ENCODE peak calls at places on chromosome 6, in four cellular contexts. U is neural progenitor cell, O is IMR-90, I is aorta. G is an unnamed sample.

GRCh38 chr6:5243069-5243468 is 17.7 kb downstream of the LYRM4 start:
- DNase-seq in I (no peak), U (no peak), O (no peak), G (no peak)

GRCh38 chr6:154292855-154293519 is 63.6 kb downstream of the IPCEF1 start:
- DNase-seq in U (no peak), I (no peak), O (peak; percentile 92), G (no peak)

GRCh38 chr6:72620866-72621242 is 1.0 kb upstream of the KCNQ5 start:
- DNase-seq in U (peak; percentile 3), I (peak; percentile 76), O (no peak), G (peak; percentile 47)

GRCh38 chr6:68625998-68626397 is 9.1 kb upstream of the ADGRB3 start:
- DNase-seq in O (no peak), U (no peak), I (no peak), G (no peak)

GRCh38 chr6:85464722-85465150 is 14.9 kb downstream of the NT5E start:
- DNase-seq in U (no peak), I (peak; percentile 82), O (peak; percentile 98), G (no peak)

GRCh38 chr6:149015224-149015876 is 268.5 kb downstream of the UST start:
- DNase-seq in U (no peak), I (no peak), O (peak; percentile 80), G (no peak)

GRCh38 chr6:108118791-108119211 is 44.3 kb upstream of the OSTM1 start:
- DNase-seq in U (peak; percentile 64), I (no peak), O (no peak), G (no peak)

GRCh38 chr6:7542878-7543394 is 1.5 kb downstream of the DSP start:
- DNase-seq in I (no peak), U (peak; percentile 88), O (peak; percentile 41), G (peak; percentile 53)

GRCh38 chr6:17705428-17705777 is 1.3 kb downstream of the NUP153 start:
- DNase-seq in U (no peak), O (peak; percentile 75), I (no peak), G (no peak)

GRCh38 chr6:1596088-1596852 is 13.4 kb upstream of the FOXC1 start:
- DNase-seq in I (peak; percentile 88), O (peak; percentile 45), U (peak; percentile 80), G (peak; percentile 56)

GRCh38 chr6:119628691-119629621 is 279.4 kb upstream of the MAN1A1 start:
- DNase-seq in O (no peak), U (no peak), I (no peak), G (no peak)

GRCh38 chr6:78483141-78483540 is 384.2 kb upstream of the IRAK1BP1 start:
- DNase-seq in U (no peak), O (no peak), I (no peak), G (no peak)

GRCh38 chr6:75306074-75306473 is 21.5 kb upstream of the TMEM30A start:
- DNase-seq in O (peak; percentile 62), I (no peak), U (no peak), G (no peak)

GRCh38 chr6:113184291-113184690 is 672.9 kb upstream of the MARCKS start:
- DNase-seq in I (no peak), O (peak; percentile 94), U (no peak), G (no peak)

GRCh38 chr6:24903681-24904080 is 32.1 kb downstream of the RIPOR2 start:
- DNase-seq in U (no peak), O (no peak), I (no peak), G (no peak)

GRCh38 chr6:155224031-155224451 is 39.8 kb upstream of the CLDN20 start:
- DNase-seq in U (no peak), I (no peak), O (peak; percentile 95), G (no peak)

GRCh38 chr6:157393667-157394329 is 12.8 kb downstream of the ZDHHC14 start:
- DNase-seq in I (no peak), U (no peak), O (no peak), G (no peak)

GRCh38 chr6:36491378-36491965 is 48.7 kb downstream of the KCTD20 start:
- DNase-seq in I (no peak), U (no peak), O (peak; percentile 31), G (no peak)

GRCh38 chr6:134936927-134937326 is 13.0 kb downstream of the ALDH8A1 start:
- DNase-seq in I (no peak), U (no peak), O (peak; percentile 82), G (no peak)

GRCh38 chr6:41191569-41191968 is 9.4 kb downstream of the TREML2 start:
- DNase-seq in O (no peak), U (peak; percentile 63), I (no peak), G (no peak)

GRCh38 chr6:112983741-112984221 is 636.7 kb downstream of the RFPL4B start:
- DNase-seq in I (no peak), U (no peak), O (peak; percentile 31), G (no peak)

GRCh38 chr6:8026800-8027199 is 37.4 kb downstream of the BLOC1S5 start:
- DNase-seq in O (no peak), U (no peak), I (no peak), G (no peak)

GRCh38 chr6:25415274-25415673 is 136.1 kb downstream of the CARMIL1 start:
- DNase-seq in O (no peak), I (no peak), U (no peak), G (no peak)

GRCh38 chr6:137715589-137716045 is 151.4 kb upstream of the TNFAIP3 start:
- DNase-seq in U (no peak), O (peak; percentile 63), I (no peak), G (no peak)

GRCh38 chr6:165889636-165890403 is 226.8 kb upstream of the PDE10A start:
- DNase-seq in I (no peak), O (peak; percentile 68), U (peak; percentile 72), G (no peak)

GRCh38 chr6:13526718-13527668 is 39.6 kb upstream of the GFOD1 start:
- DNase-seq in I (no peak), U (no peak), O (no peak), G (peak; percentile 44)

GRCh38 chr6:53294095-53294494 is 54.7 kb downstream of the ELOVL5 start:
- DNase-seq in U (peak; percentile 64), I (no peak), O (no peak), G (no peak)

GRCh38 chr6:88641178-88641903 is 322.1 kb downstream of the RNGTT start:
- DNase-seq in U (no peak), I (no peak), O (peak; percentile 13), G (no peak)
- H3K4me3 ChIP-seq in U (no peak overlapping the region), I (no peak overlapping the region), O (no peak overlapping the region), G (no peak overlapping the region)

DNA sequence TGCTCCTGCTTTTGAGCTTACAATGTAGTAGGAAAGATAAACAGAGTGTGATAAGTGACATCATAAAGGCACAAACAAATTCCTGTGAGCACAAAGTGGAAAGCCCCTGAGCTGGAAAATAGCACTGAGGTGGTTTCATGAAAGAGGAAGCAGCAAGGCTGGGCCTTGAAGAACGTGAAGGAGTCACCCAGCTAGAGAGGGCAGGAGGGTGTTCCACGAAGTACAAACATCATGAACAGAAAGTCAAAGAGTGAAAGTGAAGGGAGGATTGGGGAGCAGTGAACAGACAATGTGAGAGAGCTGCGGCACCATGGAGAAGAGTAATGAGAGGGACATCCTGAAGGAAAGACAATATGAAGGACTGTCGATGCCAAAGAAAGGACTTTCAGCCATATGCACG is 543.6 kb downstream of the CD83 start:
- DNase-seq in I (no peak), U (no peak), O (peak; percentile 89), G (no peak)
- H3K4me1 ChIP-seq in I (no peaks in the 10 kb centered on the region), U (peaks cover 34% of the 10 kb centered on the region), O (peaks cover 20% of the 10 kb centered on the region), G (no peaks in the 10 kb centered on the region)

GRCh38 chr6:35034411-35035171 is 106.5 kb downstream of the TCP11 start:
- DNase-seq in O (no peak), U (no peak), I (peak; percentile 85), G (peak; percentile 70)

GRCh38 chr6:35036828-35037095 is 104.4 kb downstream of the TCP11 start:
- DNase-seq in O (no peak), U (no peak), I (no peak), G (no peak)

GRCh38 chr6:35035481-35036030 is 105.6 kb downstream of the TCP11 start:
- DNase-seq in I (no peak), O (no peak), U (no peak), G (no peak)

GRCh38 chr6:35037289-35038038 is 103.7 kb downstream of the TCP11 start:
- DNase-seq in I (no peak), O (no peak), U (peak; percentile 31), G (no peak)

GRCh38 chr6:35036059-35036827 is 104.9 kb downstream of the TCP11 start:
- DNase-seq in U (no peak), I (no peak), O (no peak), G (no peak)
- H3K27ac ChIP-seq in U (no peak overlapping the region), I (peak overlapping the region; percentile 84), O (no peak overlapping the region), G (peak overlapping the region; percentile 68)

GRCh38 chr6:27593861-27594260 is 121.0 kb upstream of the ZNF184 start:
- DNase-seq in U (peak; percentile 76), I (no peak), O (no peak), G (no peak)
- H3K4me3 ChIP-seq in U (peak overlapping the region; percentile 74), I (no peak overlapping the region), O (no peak overlapping the region), G (no peak overlapping the region)

GRCh38 chr6:33318426-33319073 is 1.0 kb upstream of the ZBTB22 start:
- DNase-seq in U (no peak), O (no peak), I (no peak), G (no peak)
- H3K4me1 ChIP-seq in U (peaks cover 28% of the 10 kb centered on the region), O (peaks cover 35% of the 10 kb centered on the region), I (peaks cover 4% of the 10 kb centered on the region), G (peaks cover 52% of the 10 kb centered on the region)

DNA sequence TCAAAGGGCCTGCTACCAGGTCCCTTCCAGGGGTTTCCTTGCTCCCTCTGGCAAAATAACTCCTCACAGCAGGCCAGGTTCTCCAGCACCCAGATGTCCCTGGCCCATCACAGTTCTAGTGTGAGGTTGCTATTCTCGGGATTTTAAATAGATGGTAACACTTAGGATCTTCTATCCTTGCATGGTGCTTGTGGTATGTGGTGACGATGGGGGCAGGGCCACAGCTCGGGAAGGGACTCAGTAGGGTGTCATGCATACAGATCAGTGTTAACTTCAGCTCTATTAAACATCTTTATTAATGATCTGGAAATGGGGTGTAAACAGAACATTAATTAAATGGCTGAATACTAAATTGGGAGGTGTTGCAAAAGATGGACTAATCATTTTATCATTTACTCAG is 323.8 kb downstream of the QKI start:
- DNase-seq in U (no peak), I (no peak), O (no peak), G (no peak)
- H3K27ac ChIP-seq in U (no peak overlapping the region), I (no peak overlapping the region), O (no peak overlapping the region), G (peak overlapping the region; percentile 4)

DNA sequence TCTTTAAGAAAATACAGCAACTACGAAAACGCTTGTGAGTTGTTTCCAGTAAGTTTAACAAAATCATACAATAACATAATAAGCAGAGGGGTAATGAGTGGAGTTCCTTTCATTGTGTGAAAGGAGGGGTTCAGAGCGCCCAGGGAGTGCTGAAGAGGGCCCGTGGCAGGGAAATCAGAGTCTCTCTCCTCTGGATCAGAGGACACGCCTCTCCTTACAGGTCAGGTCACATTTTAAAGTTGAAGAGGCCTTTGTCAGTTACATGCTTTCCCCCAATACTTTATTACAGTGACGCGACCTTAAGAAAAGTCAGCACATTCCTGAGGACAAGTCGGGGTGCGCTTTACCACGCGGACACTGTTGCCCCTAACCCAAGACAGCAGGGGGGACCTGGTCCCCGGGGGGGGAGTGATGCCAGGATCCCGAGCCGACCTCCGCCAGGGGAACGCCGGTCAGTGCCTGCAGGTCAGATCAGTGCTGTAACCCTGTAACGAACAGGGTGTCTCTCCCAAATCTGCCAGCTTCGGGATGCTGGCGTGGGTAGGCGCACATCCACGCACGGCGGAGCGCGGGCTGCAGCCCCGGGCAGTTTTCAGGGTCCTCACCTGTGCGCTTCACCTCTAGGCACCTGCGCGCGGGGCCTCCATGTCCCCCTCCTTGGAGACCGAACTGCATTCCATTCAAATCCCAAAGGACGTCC is 848 bp downstream of the DACT2 start:
- DNase-seq in I (no peak), U (peak; percentile 30), O (no peak), G (no peak)
- H3K4me3 ChIP-seq in I (peak overlapping the region; percentile 5), U (peak overlapping the region; percentile 79), O (no peak overlapping the region), G (no peak overlapping the region)

G was measured in psoas muscle.